ENCODE peak calls at places on chromosomes 12 and 14, in ten cellular contexts. One of them, this sample, is unnamed.

GRCh38 chr14:56555921-56556570 is 23.6 kb upstream of the TMEM260 start:
- DNase-seq in fibroblast of mammary gland: peak
- DNase-seq in activated T-cell treated with anti-CD3 and anti-CD28 coated beads for 48 hours: no peak
- DNase-seq in EL: peak
- DNase-seq in effector memory CD4-positive, alpha-beta T cell: no peak
- DNase-seq in cardiac muscle cell: peak
- DNase-seq in activated CD8-positive, alpha-beta memory T cell treated with anti-CD3 and anti-CD28 coated beads, Interleukin-2, amount 50 U/mL, for 4 hours: no peak
- DNase-seq in AG04450: no peak
- DNase-seq in activated B cell treated with CpG ODN at 0.5 μM for 24 hours: no peak
- DNase-seq in GM13977: peak
- DNase-seq in this sample: peak

GRCh38 chr12:14665354-14666348 is 30.7 kb downstream of the GUCY2C start:
- DNase-seq in activated B cell treated with CpG ODN at 0.5 μM for 24 hours: no peak
- DNase-seq in cardiac muscle cell: no peak
- DNase-seq in EL: peak
- DNase-seq in activated T-cell treated with anti-CD3 and anti-CD28 coated beads for 48 hours: no peak
- DNase-seq in fibroblast of mammary gland: no peak
- DNase-seq in GM13977: no peak
- DNase-seq in AG04450: no peak
- DNase-seq in activated CD8-positive, alpha-beta memory T cell treated with anti-CD3 and anti-CD28 coated beads, Interleukin-2, amount 50 U/mL, for 4 hours: no peak
- DNase-seq in effector memory CD4-positive, alpha-beta T cell: no peak
- DNase-seq in this sample: no peak

GRCh38 chr12:98399532-98399931 is 115.9 kb upstream of the TMPO start:
- DNase-seq in cardiac muscle cell: no peak
- DNase-seq in AG04450: peak
- DNase-seq in GM13977: peak
- DNase-seq in fibroblast of mammary gland: peak
- DNase-seq in activated B cell treated with CpG ODN at 0.5 μM for 24 hours: no peak
- DNase-seq in EL: peak
- DNase-seq in activated T-cell treated with anti-CD3 and anti-CD28 coated beads for 48 hours: peak
- DNase-seq in effector memory CD4-positive, alpha-beta T cell: peak
- DNase-seq in activated CD8-positive, alpha-beta memory T cell treated with anti-CD3 and anti-CD28 coated beads, Interleukin-2, amount 50 U/mL, for 4 hours: peak
- DNase-seq in this sample: peak

GRCh38 chr14:99127651-99128167 is 144.3 kb downstream of the BCL11B start:
- DNase-seq in activated B cell treated with CpG ODN at 0.5 μM for 24 hours: no peak
- DNase-seq in GM13977: no peak
- DNase-seq in cardiac muscle cell: no peak
- DNase-seq in activated T-cell treated with anti-CD3 and anti-CD28 coated beads for 48 hours: no peak
- DNase-seq in effector memory CD4-positive, alpha-beta T cell: no peak
- DNase-seq in activated CD8-positive, alpha-beta memory T cell treated with anti-CD3 and anti-CD28 coated beads, Interleukin-2, amount 50 U/mL, for 4 hours: no peak
- DNase-seq in fibroblast of mammary gland: no peak
- DNase-seq in EL: no peak
- DNase-seq in AG04450: no peak
- DNase-seq in this sample: no peak

GRCh38 chr12:124663771-124664366 is 96.5 kb upstream of the NCOR2 start:
- DNase-seq in activated T-cell treated with anti-CD3 and anti-CD28 coated beads for 48 hours: no peak
- DNase-seq in fibroblast of mammary gland: no peak
- DNase-seq in activated CD8-positive, alpha-beta memory T cell treated with anti-CD3 and anti-CD28 coated beads, Interleukin-2, amount 50 U/mL, for 4 hours: no peak
- DNase-seq in GM13977: no peak
- DNase-seq in AG04450: no peak
- DNase-seq in cardiac muscle cell: no peak
- DNase-seq in activated B cell treated with CpG ODN at 0.5 μM for 24 hours: no peak
- DNase-seq in EL: no peak
- DNase-seq in effector memory CD4-positive, alpha-beta T cell: no peak
- DNase-seq in this sample: no peak

GRCh38 chr14:26917086-26917485 is 319.3 kb upstream of the NOVA1 start:
- DNase-seq in AG04450: no peak
- DNase-seq in GM13977: no peak
- DNase-seq in activated CD8-positive, alpha-beta memory T cell treated with anti-CD3 and anti-CD28 coated beads, Interleukin-2, amount 50 U/mL, for 4 hours: no peak
- DNase-seq in EL: no peak
- DNase-seq in effector memory CD4-positive, alpha-beta T cell: no peak
- DNase-seq in fibroblast of mammary gland: peak
- DNase-seq in cardiac muscle cell: peak
- DNase-seq in activated B cell treated with CpG ODN at 0.5 μM for 24 hours: no peak
- DNase-seq in activated T-cell treated with anti-CD3 and anti-CD28 coated beads for 48 hours: no peak
- DNase-seq in this sample: no peak

GRCh38 chr14:58912799-58913432 is 275.2 kb downstream of the DACT1 start:
- DNase-seq in cardiac muscle cell: no peak
- DNase-seq in GM13977: no peak
- DNase-seq in AG04450: no peak
- DNase-seq in EL: no peak
- DNase-seq in effector memory CD4-positive, alpha-beta T cell: no peak
- DNase-seq in activated T-cell treated with anti-CD3 and anti-CD28 coated beads for 48 hours: no peak
- DNase-seq in activated CD8-positive, alpha-beta memory T cell treated with anti-CD3 and anti-CD28 coated beads, Interleukin-2, amount 50 U/mL, for 4 hours: no peak
- DNase-seq in activated B cell treated with CpG ODN at 0.5 μM for 24 hours: no peak
- DNase-seq in fibroblast of mammary gland: no peak
- DNase-seq in this sample: no peak

GRCh38 chr12:122951406-122951805 is 14.9 kb downstream of the ABCB9 start:
- DNase-seq in GM13977: no peak
- DNase-seq in cardiac muscle cell: no peak
- DNase-seq in EL: peak
- DNase-seq in AG04450: no peak
- DNase-seq in fibroblast of mammary gland: peak
- DNase-seq in effector memory CD4-positive, alpha-beta T cell: no peak
- DNase-seq in activated B cell treated with CpG ODN at 0.5 μM for 24 hours: no peak
- DNase-seq in activated T-cell treated with anti-CD3 and anti-CD28 coated beads for 48 hours: no peak
- DNase-seq in activated CD8-positive, alpha-beta memory T cell treated with anti-CD3 and anti-CD28 coated beads, Interleukin-2, amount 50 U/mL, for 4 hours: no peak
- DNase-seq in this sample: no peak

GRCh38 chr14:48586099-48586498 is 910.7 kb upstream of the MDGA2 start:
- DNase-seq in activated B cell treated with CpG ODN at 0.5 μM for 24 hours: no peak
- DNase-seq in activated T-cell treated with anti-CD3 and anti-CD28 coated beads for 48 hours: no peak
- DNase-seq in AG04450: no peak
- DNase-seq in activated CD8-positive, alpha-beta memory T cell treated with anti-CD3 and anti-CD28 coated beads, Interleukin-2, amount 50 U/mL, for 4 hours: no peak
- DNase-seq in cardiac muscle cell: no peak
- DNase-seq in EL: no peak
- DNase-seq in fibroblast of mammary gland: no peak
- DNase-seq in GM13977: no peak
- DNase-seq in effector memory CD4-positive, alpha-beta T cell: no peak
- DNase-seq in this sample: no peak

GRCh38 chr12:77433799-77434198 is 368.4 kb upstream of the E2F7 start:
- DNase-seq in activated CD8-positive, alpha-beta memory T cell treated with anti-CD3 and anti-CD28 coated beads, Interleukin-2, amount 50 U/mL, for 4 hours: no peak
- DNase-seq in activated T-cell treated with anti-CD3 and anti-CD28 coated beads for 48 hours: no peak
- DNase-seq in EL: peak
- DNase-seq in cardiac muscle cell: no peak
- DNase-seq in GM13977: no peak
- DNase-seq in effector memory CD4-positive, alpha-beta T cell: no peak
- DNase-seq in activated B cell treated with CpG ODN at 0.5 μM for 24 hours: no peak
- DNase-seq in AG04450: no peak
- DNase-seq in fibroblast of mammary gland: peak
- DNase-seq in this sample: no peak

GRCh38 chr12:124517260-124518050 is 50.0 kb downstream of the NCOR2 start:
- DNase-seq in effector memory CD4-positive, alpha-beta T cell: no peak
- DNase-seq in EL: peak
- DNase-seq in fibroblast of mammary gland: no peak
- DNase-seq in cardiac muscle cell: no peak
- DNase-seq in activated B cell treated with CpG ODN at 0.5 μM for 24 hours: no peak
- DNase-seq in activated CD8-positive, alpha-beta memory T cell treated with anti-CD3 and anti-CD28 coated beads, Interleukin-2, amount 50 U/mL, for 4 hours: no peak
- DNase-seq in AG04450: no peak
- DNase-seq in activated T-cell treated with anti-CD3 and anti-CD28 coated beads for 48 hours: no peak
- DNase-seq in GM13977: no peak
- DNase-seq in this sample: no peak

GRCh38 chr12:10069099-10069498 is 29.7 kb downstream of the CLEC1A start:
- DNase-seq in activated B cell treated with CpG ODN at 0.5 μM for 24 hours: no peak
- DNase-seq in activated CD8-positive, alpha-beta memory T cell treated with anti-CD3 and anti-CD28 coated beads, Interleukin-2, amount 50 U/mL, for 4 hours: no peak
- DNase-seq in fibroblast of mammary gland: peak
- DNase-seq in EL: peak
- DNase-seq in effector memory CD4-positive, alpha-beta T cell: no peak
- DNase-seq in cardiac muscle cell: no peak
- DNase-seq in AG04450: no peak
- DNase-seq in GM13977: no peak
- DNase-seq in activated T-cell treated with anti-CD3 and anti-CD28 coated beads for 48 hours: no peak
- DNase-seq in this sample: no peak

GRCh38 chr14:73815849-73816816 is 35.5 kb upstream of the PTGR2 start:
- DNase-seq in cardiac muscle cell: no peak
- DNase-seq in effector memory CD4-positive, alpha-beta T cell: no peak
- DNase-seq in EL: no peak
- DNase-seq in activated CD8-positive, alpha-beta memory T cell treated with anti-CD3 and anti-CD28 coated beads, Interleukin-2, amount 50 U/mL, for 4 hours: no peak
- DNase-seq in fibroblast of mammary gland: peak
- DNase-seq in AG04450: no peak
- DNase-seq in GM13977: no peak
- DNase-seq in activated T-cell treated with anti-CD3 and anti-CD28 coated beads for 48 hours: no peak
- DNase-seq in activated B cell treated with CpG ODN at 0.5 μM for 24 hours: no peak
- DNase-seq in this sample: no peak

GRCh38 chr12:132486576-132486975 is 3.4 kb upstream of the FBRSL1 start:
- DNase-seq in cardiac muscle cell: no peak
- DNase-seq in effector memory CD4-positive, alpha-beta T cell: no peak
- DNase-seq in activated T-cell treated with anti-CD3 and anti-CD28 coated beads for 48 hours: no peak
- DNase-seq in GM13977: no peak
- DNase-seq in activated CD8-positive, alpha-beta memory T cell treated with anti-CD3 and anti-CD28 coated beads, Interleukin-2, amount 50 U/mL, for 4 hours: no peak
- DNase-seq in activated B cell treated with CpG ODN at 0.5 μM for 24 hours: no peak
- DNase-seq in AG04450: no peak
- DNase-seq in EL: no peak
- DNase-seq in fibroblast of mammary gland: no peak
- DNase-seq in this sample: no peak

GRCh38 chr12:116366456-116366776 is 88.9 kb upstream of the MED13L start:
- DNase-seq in activated CD8-positive, alpha-beta memory T cell treated with anti-CD3 and anti-CD28 coated beads, Interleukin-2, amount 50 U/mL, for 4 hours: no peak
- DNase-seq in fibroblast of mammary gland: no peak
- DNase-seq in cardiac muscle cell: no peak
- DNase-seq in GM13977: no peak
- DNase-seq in AG04450: no peak
- DNase-seq in activated B cell treated with CpG ODN at 0.5 μM for 24 hours: no peak
- DNase-seq in effector memory CD4-positive, alpha-beta T cell: no peak
- DNase-seq in EL: no peak
- DNase-seq in activated T-cell treated with anti-CD3 and anti-CD28 coated beads for 48 hours: no peak
- DNase-seq in this sample: no peak

GRCh38 chr14:94509356-94509755 is at the start of gene SERPINA12:
- DNase-seq in activated CD8-positive, alpha-beta memory T cell treated with anti-CD3 and anti-CD28 coated beads, Interleukin-2, amount 50 U/mL, for 4 hours: no peak
- DNase-seq in activated T-cell treated with anti-CD3 and anti-CD28 coated beads for 48 hours: no peak
- DNase-seq in activated B cell treated with CpG ODN at 0.5 μM for 24 hours: no peak
- DNase-seq in fibroblast of mammary gland: no peak
- DNase-seq in GM13977: no peak
- DNase-seq in cardiac muscle cell: no peak
- DNase-seq in effector memory CD4-positive, alpha-beta T cell: no peak
- DNase-seq in EL: no peak
- DNase-seq in AG04450: no peak
- DNase-seq in this sample: no peak

GRCh38 chr12:2172040-2172439 is 119.3 kb downstream of the CACNA1C start:
- DNase-seq in GM13977: no peak
- DNase-seq in activated CD8-positive, alpha-beta memory T cell treated with anti-CD3 and anti-CD28 coated beads, Interleukin-2, amount 50 U/mL, for 4 hours: no peak
- DNase-seq in fibroblast of mammary gland: no peak
- DNase-seq in activated B cell treated with CpG ODN at 0.5 μM for 24 hours: no peak
- DNase-seq in activated T-cell treated with anti-CD3 and anti-CD28 coated beads for 48 hours: no peak
- DNase-seq in EL: no peak
- DNase-seq in effector memory CD4-positive, alpha-beta T cell: no peak
- DNase-seq in cardiac muscle cell: peak
- DNase-seq in AG04450: no peak
- DNase-seq in this sample: no peak

GRCh38 chr12:125140239-125140917 is 75.1 kb downstream of the AACS start:
- DNase-seq in AG04450: no peak
- DNase-seq in effector memory CD4-positive, alpha-beta T cell: no peak
- DNase-seq in fibroblast of mammary gland: peak
- DNase-seq in activated T-cell treated with anti-CD3 and anti-CD28 coated beads for 48 hours: no peak
- DNase-seq in activated CD8-positive, alpha-beta memory T cell treated with anti-CD3 and anti-CD28 coated beads, Interleukin-2, amount 50 U/mL, for 4 hours: no peak
- DNase-seq in cardiac muscle cell: no peak
- DNase-seq in activated B cell treated with CpG ODN at 0.5 μM for 24 hours: no peak
- DNase-seq in EL: no peak
- DNase-seq in GM13977: no peak
- DNase-seq in this sample: no peak

GRCh38 chr14:54844479-54844878 is 58.1 kb downstream of the GCH1 start:
- DNase-seq in cardiac muscle cell: no peak
- DNase-seq in activated T-cell treated with anti-CD3 and anti-CD28 coated beads for 48 hours: no peak
- DNase-seq in activated B cell treated with CpG ODN at 0.5 μM for 24 hours: no peak
- DNase-seq in AG04450: no peak
- DNase-seq in activated CD8-positive, alpha-beta memory T cell treated with anti-CD3 and anti-CD28 coated beads, Interleukin-2, amount 50 U/mL, for 4 hours: no peak
- DNase-seq in GM13977: no peak
- DNase-seq in fibroblast of mammary gland: no peak
- DNase-seq in EL: no peak
- DNase-seq in effector memory CD4-positive, alpha-beta T cell: no peak
- DNase-seq in this sample: no peak

GRCh38 chr14:73903028-73903427 is 16.4 kb downstream of the ZNF410 start:
- DNase-seq in GM13977: no peak
- DNase-seq in AG04450: no peak
- DNase-seq in activated T-cell treated with anti-CD3 and anti-CD28 coated beads for 48 hours: no peak
- DNase-seq in effector memory CD4-positive, alpha-beta T cell: no peak
- DNase-seq in EL: peak
- DNase-seq in activated CD8-positive, alpha-beta memory T cell treated with anti-CD3 and anti-CD28 coated beads, Interleukin-2, amount 50 U/mL, for 4 hours: no peak
- DNase-seq in cardiac muscle cell: no peak
- DNase-seq in activated B cell treated with CpG ODN at 0.5 μM for 24 hours: no peak
- DNase-seq in fibroblast of mammary gland: peak
- DNase-seq in this sample: no peak

GRCh38 chr12:113136990-113137511 is 1.5 kb upstream of the RASAL1 start:
- DNase-seq in cardiac muscle cell: no peak
- DNase-seq in fibroblast of mammary gland: no peak
- DNase-seq in GM13977: no peak
- DNase-seq in activated B cell treated with CpG ODN at 0.5 μM for 24 hours: no peak
- DNase-seq in AG04450: no peak
- DNase-seq in activated T-cell treated with anti-CD3 and anti-CD28 coated beads for 48 hours: no peak
- DNase-seq in EL: no peak
- DNase-seq in activated CD8-positive, alpha-beta memory T cell treated with anti-CD3 and anti-CD28 coated beads, Interleukin-2, amount 50 U/mL, for 4 hours: no peak
- DNase-seq in effector memory CD4-positive, alpha-beta T cell: no peak
- DNase-seq in this sample: no peak

GRCh38 chr12:85720308-85721033 is 115.7 kb downstream of the RASSF9 start:
- DNase-seq in EL: no peak
- DNase-seq in activated CD8-positive, alpha-beta memory T cell treated with anti-CD3 and anti-CD28 coated beads, Interleukin-2, amount 50 U/mL, for 4 hours: no peak
- DNase-seq in effector memory CD4-positive, alpha-beta T cell: no peak
- DNase-seq in activated B cell treated with CpG ODN at 0.5 μM for 24 hours: no peak
- DNase-seq in activated T-cell treated with anti-CD3 and anti-CD28 coated beads for 48 hours: no peak
- DNase-seq in cardiac muscle cell: no peak
- DNase-seq in GM13977: no peak
- DNase-seq in fibroblast of mammary gland: no peak
- DNase-seq in AG04450: no peak
- DNase-seq in this sample: no peak

GRCh38 chr14:90398315-90398811 is 1.5 kb downstream of the CALM1 start:
- DNase-seq in activated B cell treated with CpG ODN at 0.5 μM for 24 hours: no peak
- DNase-seq in fibroblast of mammary gland: no peak
- DNase-seq in GM13977: peak
- DNase-seq in AG04450: no peak
- DNase-seq in cardiac muscle cell: peak
- DNase-seq in activated T-cell treated with anti-CD3 and anti-CD28 coated beads for 48 hours: peak
- DNase-seq in EL: peak
- DNase-seq in activated CD8-positive, alpha-beta memory T cell treated with anti-CD3 and anti-CD28 coated beads, Interleukin-2, amount 50 U/mL, for 4 hours: peak
- DNase-seq in effector memory CD4-positive, alpha-beta T cell: peak
- DNase-seq in this sample: peak

GRCh38 chr14:64878775-64879634 is 702 bp downstream of the SPTB start:
- DNase-seq in cardiac muscle cell: peak
- DNase-seq in activated B cell treated with CpG ODN at 0.5 μM for 24 hours: peak
- DNase-seq in fibroblast of mammary gland: no peak
- DNase-seq in effector memory CD4-positive, alpha-beta T cell: no peak
- DNase-seq in EL: peak
- DNase-seq in AG04450: no peak
- DNase-seq in activated CD8-positive, alpha-beta memory T cell treated with anti-CD3 and anti-CD28 coated beads, Interleukin-2, amount 50 U/mL, for 4 hours: no peak
- DNase-seq in GM13977: no peak
- DNase-seq in activated T-cell treated with anti-CD3 and anti-CD28 coated beads for 48 hours: no peak
- DNase-seq in this sample: peak

GRCh38 chr14:23895480-23895879 is 58.1 kb upstream of the DHRS4 start:
- DNase-seq in effector memory CD4-positive, alpha-beta T cell: no peak
- DNase-seq in activated T-cell treated with anti-CD3 and anti-CD28 coated beads for 48 hours: no peak
- DNase-seq in activated CD8-positive, alpha-beta memory T cell treated with anti-CD3 and anti-CD28 coated beads, Interleukin-2, amount 50 U/mL, for 4 hours: no peak
- DNase-seq in cardiac muscle cell: no peak
- DNase-seq in EL: no peak
- DNase-seq in activated B cell treated with CpG ODN at 0.5 μM for 24 hours: no peak
- DNase-seq in GM13977: no peak
- DNase-seq in AG04450: no peak
- DNase-seq in fibroblast of mammary gland: peak
- DNase-seq in this sample: no peak

GRCh38 chr14:65976771-65977170 is 509.4 kb upstream of the CCDC196 start:
- DNase-seq in effector memory CD4-positive, alpha-beta T cell: no peak
- DNase-seq in activated T-cell treated with anti-CD3 and anti-CD28 coated beads for 48 hours: no peak
- DNase-seq in EL: peak
- DNase-seq in GM13977: no peak
- DNase-seq in fibroblast of mammary gland: no peak
- DNase-seq in cardiac muscle cell: no peak
- DNase-seq in activated B cell treated with CpG ODN at 0.5 μM for 24 hours: no peak
- DNase-seq in AG04450: no peak
- DNase-seq in activated CD8-positive, alpha-beta memory T cell treated with anti-CD3 and anti-CD28 coated beads, Interleukin-2, amount 50 U/mL, for 4 hours: no peak
- DNase-seq in this sample: no peak

GRCh38 chr14:90678420-90678819 is 137.8 kb downstream of the TTC7B start:
- DNase-seq in effector memory CD4-positive, alpha-beta T cell: no peak
- DNase-seq in EL: peak
- DNase-seq in AG04450: no peak
- DNase-seq in cardiac muscle cell: no peak
- DNase-seq in activated CD8-positive, alpha-beta memory T cell treated with anti-CD3 and anti-CD28 coated beads, Interleukin-2, amount 50 U/mL, for 4 hours: no peak
- DNase-seq in activated T-cell treated with anti-CD3 and anti-CD28 coated beads for 48 hours: no peak
- DNase-seq in activated B cell treated with CpG ODN at 0.5 μM for 24 hours: no peak
- DNase-seq in fibroblast of mammary gland: peak
- DNase-seq in GM13977: no peak
- DNase-seq in this sample: no peak

GRCh38 chr12:103844296-103844695 is 3.3 kb upstream of the NT5DC3 start:
- DNase-seq in activated CD8-positive, alpha-beta memory T cell treated with anti-CD3 and anti-CD28 coated beads, Interleukin-2, amount 50 U/mL, for 4 hours: no peak
- DNase-seq in activated B cell treated with CpG ODN at 0.5 μM for 24 hours: no peak
- DNase-seq in effector memory CD4-positive, alpha-beta T cell: no peak
- DNase-seq in fibroblast of mammary gland: no peak
- DNase-seq in cardiac muscle cell: no peak
- DNase-seq in activated T-cell treated with anti-CD3 and anti-CD28 coated beads for 48 hours: no peak
- DNase-seq in AG04450: no peak
- DNase-seq in GM13977: no peak
- DNase-seq in EL: no peak
- DNase-seq in this sample: no peak

This sample was measured in GM10248.